ENCODE peak calls at places on chromosome 5, in four cellular contexts. M is K562, Z is GM12878, B is HepG2. G is an unnamed sample.

GRCh38 chr5:131068893-131069643 is 96.0 kb downstream of the HINT1 start:
- DNase-seq in B (no peak), Z (peak; percentile 39), M (no peak), G (no peak)

GRCh38 chr5:132049093-132049492 is 11.4 kb upstream of the IL3 start:
- DNase-seq in Z (no peak), M (no peak), B (no peak), G (no peak)

GRCh38 chr5:75566710-75567309 is 44.4 kb upstream of the ANKDD1B start:
- DNase-seq in Z (peak; percentile 92), M (peak; percentile 64), B (peak; percentile 36), G (no peak)

GRCh38 chr5:17248999-17249634 is 31.7 kb downstream of the BASP1 start:
- DNase-seq in Z (no peak), B (no peak), M (no peak), G (no peak)

GRCh38 chr5:154444559-154445421 is 1.0 kb upstream of the SAP30L start:
- DNase-seq in M (peak; percentile 27), Z (no peak), B (no peak), G (peak; percentile 40)

GRCh38 chr5:35810561-35810960 is 46.1 kb upstream of the IL7R start:
- DNase-seq in Z (no peak), B (no peak), M (no peak), G (no peak)

GRCh38 chr5:164728733-164729132 is 1223.3 kb downstream of the MAT2B start:
- DNase-seq in Z (no peak), B (no peak), M (no peak), G (no peak)

GRCh38 chr5:124507688-124508087 is 238.8 kb downstream of the ZNF608 start:
- DNase-seq in M (no peak), Z (no peak), B (no peak), G (no peak)

GRCh38 chr5:6900247-6900646 is 187.0 kb downstream of the TENT4A start:
- DNase-seq in B (no peak), M (no peak), Z (no peak), G (no peak)

GRCh38 chr5:6902094-6902493 is 188.9 kb downstream of the TENT4A start:
- DNase-seq in B (no peak), Z (no peak), M (no peak), G (no peak)

GRCh38 chr5:6902597-6902996 is 189.4 kb downstream of the TENT4A start:
- DNase-seq in M (no peak), Z (no peak), B (no peak), G (no peak)

GRCh38 chr5:6900828-6901227 is 187.6 kb downstream of the TENT4A start:
- DNase-seq in B (peak; percentile 98), M (no peak), Z (no peak), G (no peak)

DNA sequence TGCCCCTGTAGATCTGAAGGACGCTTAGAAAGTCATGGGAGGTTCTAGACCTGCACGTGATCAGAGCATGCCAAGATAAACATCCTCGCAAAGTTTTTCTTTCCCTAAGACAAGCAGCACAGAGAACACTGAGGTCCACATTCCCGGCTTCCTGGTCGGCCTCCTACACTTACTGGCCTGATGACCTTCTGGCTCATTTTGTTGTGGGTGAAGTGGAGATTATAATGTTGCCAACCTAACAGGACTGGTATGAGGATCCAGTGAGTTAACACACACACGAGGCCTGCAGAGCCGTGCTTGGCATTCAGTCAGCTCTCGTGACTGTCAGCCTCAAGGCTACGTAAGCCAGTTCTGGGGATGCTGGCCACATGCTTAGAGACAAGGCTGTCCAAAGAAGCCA is 186.0 kb downstream of the TENT4A start:
- DNase-seq in Z (no peak), B (no peak), M (no peak), G (no peak)
- TF ChIP-seq CBFB in Z (no peak), B (no peak), M (no peak), G (no peak)

GRCh38 chr5:173317091-173317685 is 11.0 kb downstream of the STC2 start:
- DNase-seq in B (no peak), Z (no peak), M (peak; percentile 22), G (no peak)
- TF ChIP-seq CREB1 in B (no peak), Z (no peak), M (no peak), G (no peak)

DNA sequence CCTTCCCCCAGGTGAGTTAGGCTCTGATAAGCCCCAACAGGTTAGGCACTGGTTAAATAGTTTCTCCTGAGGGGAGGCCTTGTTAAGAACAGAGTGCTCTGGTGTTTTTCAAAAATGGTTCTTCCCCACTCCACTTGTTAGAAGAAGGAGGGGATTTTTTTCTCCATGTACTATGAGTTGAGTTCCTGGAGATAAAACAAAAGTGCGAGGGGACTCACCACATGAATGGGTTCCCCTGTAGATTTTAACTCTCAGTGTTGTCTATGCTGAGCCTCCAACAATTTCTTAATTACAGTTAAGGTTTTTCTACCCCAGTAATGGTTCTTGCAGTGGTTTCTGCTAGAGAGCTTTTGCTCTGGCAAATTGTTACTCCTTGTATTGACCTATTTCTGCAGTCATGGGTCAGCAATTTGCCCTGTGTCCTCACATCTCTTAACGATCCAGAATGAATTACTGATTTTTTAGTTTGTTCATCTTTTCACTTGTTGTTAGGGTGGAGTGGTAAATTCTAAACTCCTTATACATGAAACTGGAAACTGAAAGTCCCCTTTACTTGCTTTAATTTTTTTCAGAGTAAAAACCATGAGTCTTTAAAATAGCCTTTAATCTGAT is 44.4 kb downstream of the SCAMP1 start:
- DNase-seq in Z (peak; percentile 24), B (no peak), M (no peak), G (no peak)
- TF ChIP-seq CBFB in Z (no peak), B (no peak), M (no peak), G (no peak)

DNA sequence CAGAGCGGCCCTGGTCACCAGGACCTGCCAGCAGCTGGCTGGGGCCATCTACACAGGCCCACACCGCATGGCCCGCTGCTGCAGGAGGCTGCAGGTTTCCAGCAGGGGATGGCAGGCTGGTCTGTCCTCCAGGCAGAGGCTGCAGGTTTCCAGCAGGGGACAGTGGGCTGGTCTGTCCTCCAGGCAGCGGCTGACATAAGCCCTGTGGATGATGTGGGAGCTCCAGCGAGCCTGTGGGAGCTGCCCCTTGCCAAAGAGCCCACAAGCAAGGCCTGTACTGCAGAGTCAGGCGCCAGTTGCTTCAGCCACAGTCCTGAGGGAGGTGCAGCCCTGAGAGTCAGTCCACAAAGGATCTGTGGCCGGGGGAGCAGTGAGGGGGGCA is 18.5 kb downstream of the TPPP start:
- DNase-seq in B (no peak), Z (no peak), M (no peak), G (no peak)
- TF ChIP-seq CREB1 in B (no peak), Z (no peak), M (no peak), G (no peak)

DNA sequence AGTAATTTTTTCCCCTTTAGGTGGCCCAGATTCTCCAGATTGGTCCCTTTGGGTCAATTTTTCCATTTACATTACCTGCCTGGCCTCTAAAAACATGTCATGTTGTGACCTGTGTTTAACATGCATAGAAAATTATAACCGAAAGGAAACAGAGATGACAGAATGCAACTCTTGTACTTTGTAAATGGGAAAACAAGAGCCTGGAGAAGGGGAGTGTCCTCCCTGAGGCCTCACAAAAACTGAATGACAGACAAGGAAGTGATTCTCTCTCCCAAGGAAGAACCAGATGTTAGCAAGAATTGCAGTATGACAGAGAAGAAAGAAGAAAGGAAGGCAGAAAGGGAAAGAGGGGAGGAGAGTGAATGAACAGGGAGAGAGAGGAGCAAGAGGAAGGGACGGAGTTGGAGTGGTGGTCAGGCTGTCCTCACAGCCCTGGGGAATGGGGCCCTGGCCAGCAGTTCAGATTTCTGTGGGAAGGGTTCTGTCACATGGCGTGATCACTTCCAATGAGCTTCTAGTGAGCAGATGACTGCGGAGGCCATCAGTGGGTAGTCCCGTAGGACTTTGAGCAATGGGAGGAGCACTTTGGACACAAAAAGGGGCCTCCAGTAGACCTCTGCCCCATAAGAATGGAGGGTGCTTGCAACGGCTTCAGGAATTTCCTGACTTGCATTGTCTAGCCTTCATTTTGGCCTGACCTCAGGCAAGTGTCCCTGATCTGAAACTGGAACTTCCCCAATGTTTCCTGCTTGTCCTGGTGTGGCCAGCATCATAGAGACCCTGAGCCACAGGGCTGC is 31.6 kb downstream of the ABLIM3 start:
- DNase-seq in Z (no peak), B (peak; percentile 96), M (no peak), G (no peak)
- TF ChIP-seq CBFB in Z (no peak), B (peak; percentile 25), M (no peak), G (no peak)

GRCh38 chr5:40191041-40191550 is 488.6 kb upstream of the PTGER4 start:
- DNase-seq in Z (no peak), M (no peak), B (no peak), G (no peak)
- TF ChIP-seq CREB1 in Z (no peak), M (no peak), B (no peak), G (no peak)

G was measured in WTC11.